ENCODE peak calls at places on chromosomes 3 and 15, in seven cellular contexts. One of them, this sample, is unnamed.
A peak's percentile ranks its signal among the peaks of the same experiment; 100 is the strongest.

GRCh38 chr3:108159128-108159527 is 63.1 kb downstream of the IFT57 start:
- DNase-seq in esophagus squamous epithelium: no peak
- DNase-seq in SJSA1: no peak
- DNase-seq in uterus: no peak
- DNase-seq in GM23248: peak; percentile 55
- DNase-seq in GM12878: no peak
- DNase-seq in mesendoderm: no peak
- DNase-seq in this sample: no peak

GRCh38 chr3:23099677-23100076 is 103.5 kb upstream of the UBE2E2 start:
- DNase-seq in esophagus squamous epithelium: no peak
- DNase-seq in GM23248: no peak
- DNase-seq in uterus: no peak
- DNase-seq in mesendoderm: no peak
- DNase-seq in SJSA1: no peak
- DNase-seq in GM12878: no peak
- DNase-seq in this sample: no peak

GRCh38 chr3:113008117-113008516 is 17.3 kb downstream of the GTPBP8 start:
- DNase-seq in SJSA1: no peak
- DNase-seq in uterus: no peak
- DNase-seq in GM12878: no peak
- DNase-seq in esophagus squamous epithelium: no peak
- DNase-seq in mesendoderm: no peak
- DNase-seq in GM23248: peak; percentile 80
- DNase-seq in this sample: no peak

GRCh38 chr3:132445812-132446211 is 28.5 kb downstream of the DNAJC13 start:
- DNase-seq in esophagus squamous epithelium: no peak
- DNase-seq in GM12878: no peak
- DNase-seq in mesendoderm: peak; percentile 76
- DNase-seq in GM23248: peak; percentile 83
- DNase-seq in uterus: no peak
- DNase-seq in SJSA1: no peak
- DNase-seq in this sample: no peak

GRCh38 chr15:70104227-70104626 is 6.5 kb upstream of the TLE3 start:
- DNase-seq in esophagus squamous epithelium: no peak
- DNase-seq in GM23248: no peak
- DNase-seq in uterus: no peak
- DNase-seq in GM12878: no peak
- DNase-seq in SJSA1: no peak
- DNase-seq in mesendoderm: no peak
- DNase-seq in this sample: no peak

GRCh38 chr3:99545941-99546580 is 92.3 kb upstream of the COL8A1 start:
- DNase-seq in esophagus squamous epithelium: no peak
- DNase-seq in uterus: no peak
- DNase-seq in GM23248: no peak
- DNase-seq in mesendoderm: no peak
- DNase-seq in GM12878: no peak
- DNase-seq in SJSA1: no peak
- DNase-seq in this sample: no peak

GRCh38 chr3:52313774-52314188 is 2.3 kb upstream of the DNAH1 start:
- DNase-seq in GM23248: peak; percentile 55
- DNase-seq in esophagus squamous epithelium: no peak
- DNase-seq in GM12878: peak; percentile 61
- DNase-seq in SJSA1: peak; percentile 69
- DNase-seq in uterus: no peak
- DNase-seq in mesendoderm: no peak
- DNase-seq in this sample: no peak

GRCh38 chr3:22399566-22399965 is 648.6 kb upstream of the ZNF385D start:
- DNase-seq in mesendoderm: no peak
- DNase-seq in SJSA1: no peak
- DNase-seq in GM12878: no peak
- DNase-seq in esophagus squamous epithelium: no peak
- DNase-seq in GM23248: peak; percentile 78
- DNase-seq in uterus: no peak
- DNase-seq in this sample: no peak

GRCh38 chr3:142064454-142064853 is 84.9 kb downstream of the TFDP2 start:
- DNase-seq in SJSA1: no peak
- DNase-seq in mesendoderm: no peak
- DNase-seq in uterus: no peak
- DNase-seq in GM23248: no peak
- DNase-seq in GM12878: no peak
- DNase-seq in esophagus squamous epithelium: no peak
- DNase-seq in this sample: no peak

GRCh38 chr3:81910244-81910852 is 148.9 kb upstream of the GBE1 start:
- DNase-seq in SJSA1: no peak
- DNase-seq in GM23248: peak; percentile 65
- DNase-seq in mesendoderm: peak; percentile 36
- DNase-seq in uterus: no peak
- DNase-seq in GM12878: peak; percentile 21
- DNase-seq in esophagus squamous epithelium: no peak
- DNase-seq in this sample: no peak

GRCh38 chr3:180116658-180117057 is 79.9 kb upstream of the PEX5L start:
- DNase-seq in esophagus squamous epithelium: no peak
- DNase-seq in mesendoderm: peak; percentile 66
- DNase-seq in GM23248: no peak
- DNase-seq in uterus: no peak
- DNase-seq in GM12878: no peak
- DNase-seq in SJSA1: no peak
- DNase-seq in this sample: no peak

GRCh38 chr3:36501568-36502075 is 121.3 kb downstream of the STAC start:
- DNase-seq in GM23248: no peak
- DNase-seq in esophagus squamous epithelium: no peak
- DNase-seq in mesendoderm: no peak
- DNase-seq in uterus: no peak
- DNase-seq in SJSA1: no peak
- DNase-seq in GM12878: no peak
- DNase-seq in this sample: no peak

GRCh38 chr3:17500618-17501017 is 241.8 kb downstream of the TBC1D5 start:
- DNase-seq in SJSA1: no peak
- DNase-seq in GM12878: no peak
- DNase-seq in GM23248: peak; percentile 20
- DNase-seq in uterus: no peak
- DNase-seq in esophagus squamous epithelium: no peak
- DNase-seq in mesendoderm: peak; percentile 18
- DNase-seq in this sample: no peak

GRCh38 chr3:43742935-43743334 is 52.2 kb downstream of the ABHD5 start:
- DNase-seq in uterus: no peak
- DNase-seq in SJSA1: no peak
- DNase-seq in esophagus squamous epithelium: no peak
- DNase-seq in GM12878: no peak
- DNase-seq in mesendoderm: no peak
- DNase-seq in GM23248: peak; percentile 51
- DNase-seq in this sample: no peak

GRCh38 chr3:186614597-186615483 is 2.0 kb downstream of the AHSG start:
- DNase-seq in mesendoderm: peak; percentile 83
- DNase-seq in esophagus squamous epithelium: no peak
- DNase-seq in GM23248: peak; percentile 64
- DNase-seq in uterus: peak; percentile 66
- DNase-seq in GM12878: peak; percentile 36
- DNase-seq in SJSA1: peak; percentile 55
- DNase-seq in this sample: peak; percentile 78

GRCh38 chr15:57772223-57772957 is 65.9 kb downstream of the POLR2M start:
- DNase-seq in mesendoderm: peak; percentile 70
- DNase-seq in SJSA1: no peak
- DNase-seq in uterus: no peak
- DNase-seq in esophagus squamous epithelium: no peak
- DNase-seq in GM12878: no peak
- DNase-seq in GM23248: peak; percentile 74
- DNase-seq in this sample: no peak

GRCh38 chr3:135911106-135911505 is 54.4 kb upstream of the PPP2R3A start:
- DNase-seq in mesendoderm: no peak
- DNase-seq in GM23248: no peak
- DNase-seq in SJSA1: no peak
- DNase-seq in uterus: no peak
- DNase-seq in esophagus squamous epithelium: no peak
- DNase-seq in GM12878: no peak
- DNase-seq in this sample: no peak

GRCh38 chr3:135034291-135034768 is 239.3 kb downstream of the EPHB1 start:
- DNase-seq in GM23248: no peak
- DNase-seq in mesendoderm: no peak
- DNase-seq in SJSA1: no peak
- DNase-seq in uterus: no peak
- DNase-seq in esophagus squamous epithelium: no peak
- DNase-seq in GM12878: no peak
- DNase-seq in this sample: no peak

GRCh38 chr15:101062471-101063171 is 143.5 kb downstream of the LRRK1 start:
- DNase-seq in GM12878: peak; percentile 51
- DNase-seq in GM23248: no peak
- DNase-seq in SJSA1: peak; percentile 31
- DNase-seq in esophagus squamous epithelium: no peak
- DNase-seq in mesendoderm: peak; percentile 47
- DNase-seq in uterus: no peak
- DNase-seq in this sample: no peak

GRCh38 chr3:117285721-117286120 is 576.1 kb downstream of the TUSC7 start:
- DNase-seq in esophagus squamous epithelium: no peak
- DNase-seq in GM23248: no peak
- DNase-seq in SJSA1: no peak
- DNase-seq in uterus: no peak
- DNase-seq in GM12878: no peak
- DNase-seq in mesendoderm: no peak
- DNase-seq in this sample: no peak

GRCh38 chr3:75938921-75939320 is 153.6 kb upstream of the ZNF717 start:
- DNase-seq in SJSA1: no peak
- DNase-seq in mesendoderm: no peak
- DNase-seq in esophagus squamous epithelium: no peak
- DNase-seq in uterus: no peak
- DNase-seq in GM12878: no peak
- DNase-seq in GM23248: no peak
- DNase-seq in this sample: no peak

GRCh38 chr3:31051226-31051625 is 156.8 kb upstream of the GADL1 start:
- DNase-seq in GM23248: no peak
- DNase-seq in GM12878: no peak
- DNase-seq in esophagus squamous epithelium: no peak
- DNase-seq in mesendoderm: no peak
- DNase-seq in SJSA1: no peak
- DNase-seq in uterus: no peak
- DNase-seq in this sample: no peak

GRCh38 chr3:171245796-171246453 is 214.3 kb downstream of the TNIK start:
- DNase-seq in SJSA1: no peak
- DNase-seq in mesendoderm: no peak
- DNase-seq in GM23248: no peak
- DNase-seq in esophagus squamous epithelium: no peak
- DNase-seq in GM12878: no peak
- DNase-seq in uterus: no peak
- DNase-seq in this sample: no peak

GRCh38 chr3:183252973-183253363 is at the start of gene B3GNT5:
- DNase-seq in mesendoderm: peak; percentile 60
- DNase-seq in uterus: peak; percentile 30
- DNase-seq in GM12878: no peak
- DNase-seq in SJSA1: no peak
- DNase-seq in GM23248: no peak
- DNase-seq in esophagus squamous epithelium: no peak
- DNase-seq in this sample: no peak
- H3K27me3 ChIP-seq in mesendoderm: no peaks in the 10 kb centered on the region
- H3K27me3 ChIP-seq in uterus: no peaks in the 10 kb centered on the region
- H3K27me3 ChIP-seq in GM12878: peaks cover 21% of the 10 kb centered on the region
- H3K27me3 ChIP-seq in SJSA1: peaks cover 3% of the 10 kb centered on the region
- H3K27me3 ChIP-seq in GM23248: no peaks in the 10 kb centered on the region
- H3K27me3 ChIP-seq in esophagus squamous epithelium: no peaks in the 10 kb centered on the region
- H3K27me3 ChIP-seq in this sample: peaks cover 19% of the 10 kb centered on the region

DNA sequence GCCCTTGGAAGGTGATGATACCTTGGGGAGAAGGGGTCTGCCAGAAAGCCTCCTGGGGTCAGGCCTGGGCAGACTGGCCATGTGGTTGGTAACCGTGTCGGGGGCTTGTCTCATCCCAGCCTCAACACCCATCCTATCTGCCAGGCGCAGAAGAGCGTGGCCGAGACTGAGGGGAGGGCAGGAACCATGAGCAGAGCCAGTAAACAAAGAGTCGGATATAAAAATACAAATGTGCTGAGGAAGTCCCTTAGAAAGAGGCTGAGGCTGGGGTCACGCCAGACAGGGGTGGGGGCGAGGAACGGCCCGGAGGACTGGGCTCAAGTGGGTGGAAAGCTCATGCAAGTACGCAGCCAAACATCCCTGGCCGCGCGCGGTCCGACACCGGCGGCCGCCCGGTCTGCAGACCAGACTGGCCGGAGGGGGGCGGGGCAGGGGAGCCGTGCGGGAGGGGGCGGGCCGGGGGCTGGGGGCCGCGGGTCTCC is 1.9 kb downstream of the CAMK2N2 start:
- DNase-seq in uterus: no peak
- DNase-seq in mesendoderm: no peak
- DNase-seq in esophagus squamous epithelium: no peak
- DNase-seq in SJSA1: no peak
- DNase-seq in GM23248: no peak
- DNase-seq in GM12878: no peak
- DNase-seq in this sample: no peak
- H3K27me3 ChIP-seq in uterus: peaks cover 27% of the 10 kb centered on the region
- H3K27me3 ChIP-seq in mesendoderm: peaks cover 19% of the 10 kb centered on the region
- H3K27me3 ChIP-seq in esophagus squamous epithelium: peaks cover 24% of the 10 kb centered on the region
- H3K27me3 ChIP-seq in SJSA1: peaks cover 39% of the 10 kb centered on the region
- H3K27me3 ChIP-seq in GM23248: peaks cover 4% of the 10 kb centered on the region
- H3K27me3 ChIP-seq in GM12878: peaks cover 11% of the 10 kb centered on the region
- H3K27me3 ChIP-seq in this sample: peaks cover 26% of the 10 kb centered on the region

DNA sequence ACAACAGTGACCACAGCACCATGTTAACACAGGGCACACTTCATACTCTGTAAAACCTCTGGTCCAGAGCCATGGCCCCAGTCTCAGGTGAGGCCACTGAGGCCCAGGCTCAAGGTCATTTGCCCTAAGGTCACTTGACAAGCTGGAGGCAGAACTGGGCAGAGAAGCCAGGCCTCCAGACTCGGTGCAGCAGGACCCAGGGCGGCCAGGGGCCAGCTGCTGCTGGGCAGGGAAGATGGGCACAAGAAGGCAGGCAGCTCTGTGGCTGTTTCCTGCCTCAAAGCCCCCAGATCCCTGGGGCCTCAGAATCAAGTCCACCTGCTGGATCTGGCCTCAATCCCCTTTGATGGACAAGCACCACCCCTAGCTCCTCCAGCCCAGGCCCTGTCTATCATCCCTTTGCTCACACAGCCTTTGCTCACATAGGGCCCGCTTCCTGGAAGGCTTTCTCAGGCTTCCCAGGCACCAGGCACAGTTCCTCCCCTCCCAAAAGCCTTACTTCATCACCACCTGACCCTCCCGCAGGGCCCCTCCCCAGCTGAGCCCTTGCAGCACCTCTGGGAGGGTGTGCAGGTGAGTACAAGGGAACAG is 37.9 kb upstream of the LINGO1 start:
- DNase-seq in GM23248: no peak
- DNase-seq in mesendoderm: no peak
- DNase-seq in esophagus squamous epithelium: no peak
- DNase-seq in uterus: no peak
- DNase-seq in GM12878: no peak
- DNase-seq in SJSA1: no peak
- DNase-seq in this sample: no peak
- H3K27me3 ChIP-seq in GM23248: peaks cover 55% of the 10 kb centered on the region
- H3K27me3 ChIP-seq in mesendoderm: no peaks in the 10 kb centered on the region
- H3K27me3 ChIP-seq in esophagus squamous epithelium: peaks cover 2% of the 10 kb centered on the region
- H3K27me3 ChIP-seq in uterus: no peaks in the 10 kb centered on the region
- H3K27me3 ChIP-seq in GM12878: peaks cover 11% of the 10 kb centered on the region
- H3K27me3 ChIP-seq in SJSA1: peaks cover 61% of the 10 kb centered on the region
- H3K27me3 ChIP-seq in this sample: peaks cover 4% of the 10 kb centered on the region

DNA sequence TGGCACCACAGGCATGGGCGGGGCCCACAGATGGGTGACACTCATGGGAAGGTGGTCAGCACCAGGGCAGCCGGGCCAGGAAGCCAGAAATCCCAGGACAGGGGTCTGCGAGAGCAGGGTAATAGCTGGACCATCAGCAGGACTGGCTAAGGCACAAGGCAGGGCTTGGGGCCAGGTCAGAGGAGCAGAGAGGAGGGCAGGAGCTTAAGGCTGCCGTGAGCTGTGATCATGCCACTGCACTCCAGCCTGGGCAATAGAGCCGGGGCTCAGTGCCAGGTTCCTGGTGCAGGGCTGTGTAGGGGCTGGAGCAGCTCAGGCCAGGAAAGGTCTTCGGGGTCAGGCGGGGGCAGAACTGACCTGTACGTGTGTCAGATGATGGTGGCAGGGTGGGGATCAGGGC is 64.2 kb upstream of the LINGO1 start:
- DNase-seq in mesendoderm: no peak
- DNase-seq in SJSA1: no peak
- DNase-seq in esophagus squamous epithelium: no peak
- DNase-seq in uterus: no peak
- DNase-seq in GM23248: no peak
- DNase-seq in GM12878: no peak
- DNase-seq in this sample: no peak
- H3K27me3 ChIP-seq in mesendoderm: no peaks in the 10 kb centered on the region
- H3K27me3 ChIP-seq in SJSA1: peaks cover 25% of the 10 kb centered on the region
- H3K27me3 ChIP-seq in esophagus squamous epithelium: peaks cover 2% of the 10 kb centered on the region
- H3K27me3 ChIP-seq in uterus: no peaks in the 10 kb centered on the region
- H3K27me3 ChIP-seq in GM23248: no peaks in the 10 kb centered on the region
- H3K27me3 ChIP-seq in GM12878: peaks cover 4% of the 10 kb centered on the region
- H3K27me3 ChIP-seq in this sample: peaks cover 6% of the 10 kb centered on the region